ENCODE peak calls at places on chromosome 14, in seven cellular contexts. D is CD8-positive, alpha-beta T cell; N is psoas muscle; S is IMR-90; O is breast epithelium; Q is colonic mucosa; H is neural progenitor cell. K is an unnamed sample. For H3K4me1, the result is how much of the 10 kb centered on the place peaks cover.

GRCh38 chr14:61573748-61574513 is 121.4 kb upstream of the HIF1A start:
- DNase-seq in D (peak), N (no peak), S (peak), O (no peak), Q (no peak), H (no peak), K (no peak)

GRCh38 chr14:77377502-77377844 is 294 bp downstream of the SAMD15 start:
- DNase-seq in D (no peak), N (no peak), S (no peak), O (no peak), Q (no peak), H (no peak), K (no peak)

GRCh38 chr14:101454229-101454628 is 107.1 kb upstream of the DIO3 start:
- DNase-seq in D (no peak), N (no peak), S (no peak), O (no peak), Q (no peak), H (no peak), K (no peak)

GRCh38 chr14:100292776-100293461 is 13.3 kb downstream of the SLC25A29 start:
- DNase-seq in D (no peak), N (peak), S (no peak), O (no peak), Q (no peak), H (no peak), K (no peak)

GRCh38 chr14:44846232-44846824 is 115.4 kb downstream of the KLHL28 start:
- DNase-seq in D (no peak), N (no peak), S (peak), O (no peak), Q (no peak), H (peak), K (no peak)

GRCh38 chr14:56378474-56378873 is 201.1 kb upstream of the TMEM260 start:
- DNase-seq in D (no peak), N (no peak), S (peak), O (no peak), Q (no peak), H (no peak), K (no peak)

GRCh38 chr14:100891051-100891450 is 12.5 kb downstream of the RTL1 start:
- DNase-seq in D (no peak), N (peak), S (no peak), O (no peak), Q (no peak), H (no peak), K (no peak)

GRCh38 chr14:87264796-87265195 is 728.2 kb downstream of the GALC start:
- DNase-seq in D (no peak), N (no peak), S (no peak), O (no peak), Q (no peak), H (no peak), K (no peak)

GRCh38 chr14:20934148-20934762 is 21.0 kb upstream of the RNASE2 start:
- DNase-seq in D (peak), N (peak), S (no peak), O (no peak), Q (no peak), H (peak), K (peak)

GRCh38 chr14:52272375-52272774 is 4.9 kb downstream of the PTGDR start:
- DNase-seq in D (peak), N (no peak), S (peak), O (no peak), Q (peak), H (peak), K (no peak)

GRCh38 chr14:58533417-58533816 is 104.3 kb upstream of the DACT1 start:
- DNase-seq in D (no peak), N (no peak), S (no peak), O (no peak), Q (no peak), H (peak), K (no peak)

GRCh38 chr14:57725399-57726077 is 140.4 kb downstream of the SLC35F4 start:
- DNase-seq in D (no peak), N (no peak), S (no peak), O (no peak), Q (no peak), H (no peak), K (no peak)

GRCh38 chr14:105748204-105748578 is 221.8 kb downstream of the TMEM121 start:
- DNase-seq in D (no peak), N (peak), S (no peak), O (peak), Q (no peak), H (no peak), K (no peak)

GRCh38 chr14:50531595-50532501 is 521 bp downstream of the MAP4K5 start:
- DNase-seq in D (peak), N (peak), S (peak), O (peak), Q (peak), H (peak), K (peak)

GRCh38 chr14:66606826-66607225 is 98.9 kb downstream of the GPHN start:
- DNase-seq in D (no peak), N (no peak), S (no peak), O (no peak), Q (no peak), H (no peak), K (no peak)

GRCh38 chr14:36512585-36513003 is 7.4 kb downstream of the NKX2-1 start:
- DNase-seq in D (no peak), N (no peak), S (no peak), O (no peak), Q (no peak), H (no peak), K (no peak)
- H3K4me3 ChIP-seq in D (no peak), N (no peak), S (no peak), O (no peak), Q (no peak), H (no peak), K (no peak)

GRCh38 chr14:22512106-22512814 is 76.8 kb downstream of the DAD1 start:
- DNase-seq in D (no peak), N (no peak), S (no peak), O (no peak), Q (no peak), H (no peak), K (no peak)
- H3K27ac ChIP-seq in D (peak), N (peak), S (no peak), O (peak), Q (peak), H (no peak), K (no peak)

GRCh38 chr14:85315290-85315689 is 214.7 kb upstream of the FLRT2 start:
- DNase-seq in D (no peak), N (no peak), S (no peak), O (no peak), Q (no peak), H (peak), K (no peak)
- H3K4me1 ChIP-seq in D (under half), N (under half), S (under half), O (under half), Q (under half), H (half or more), K (under half)

GRCh38 chr14:75174066-75174465 is 2.3 kb downstream of the TMED10 start:
- DNase-seq in D (no peak), N (no peak), S (no peak), O (no peak), Q (no peak), H (no peak), K (no peak)
- H3K4me3 ChIP-seq in D (no peak), N (peak), S (no peak), O (no peak), Q (no peak), H (no peak), K (no peak)

DNA sequence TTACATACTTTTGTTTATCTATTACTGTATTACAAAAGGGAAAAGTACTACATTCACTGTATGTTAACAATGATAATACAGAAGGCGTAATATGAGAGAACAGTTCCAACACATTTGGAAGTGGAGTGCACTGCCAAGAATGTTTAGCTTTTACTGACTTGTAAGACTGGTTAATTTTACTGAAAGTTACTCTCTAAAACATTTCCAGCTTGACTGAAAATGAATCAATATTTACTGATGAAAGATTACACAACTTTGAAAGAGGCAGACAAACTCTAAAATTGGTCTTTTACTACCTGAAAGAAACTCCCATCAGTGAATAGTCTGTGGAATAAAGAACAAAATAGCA is 728.5 kb downstream of the FSCB start:
- DNase-seq in D (no peak), N (no peak), S (no peak), O (no peak), Q (no peak), H (no peak), K (no peak)
- H3K27ac ChIP-seq in D (no peak), N (no peak), S (no peak), O (no peak), Q (no peak), H (no peak), K (no peak)

GRCh38 chr14:89339579-89339978 is 77.5 kb downstream of the FOXN3 start:
- DNase-seq in D (no peak), N (no peak), S (no peak), O (no peak), Q (no peak), H (no peak), K (no peak)

GRCh38 chr14:89336338-89336737 is 80.7 kb downstream of the FOXN3 start:
- DNase-seq in D (no peak), N (no peak), S (no peak), O (no peak), Q (no peak), H (peak), K (no peak)

GRCh38 chr14:89337161-89337560 is 79.9 kb downstream of the FOXN3 start:
- DNase-seq in D (no peak), N (no peak), S (no peak), O (no peak), Q (no peak), H (peak), K (no peak)

GRCh38 chr14:89339158-89339557 is 77.9 kb downstream of the FOXN3 start:
- DNase-seq in D (no peak), N (no peak), S (no peak), O (no peak), Q (no peak), H (no peak), K (no peak)

DNA sequence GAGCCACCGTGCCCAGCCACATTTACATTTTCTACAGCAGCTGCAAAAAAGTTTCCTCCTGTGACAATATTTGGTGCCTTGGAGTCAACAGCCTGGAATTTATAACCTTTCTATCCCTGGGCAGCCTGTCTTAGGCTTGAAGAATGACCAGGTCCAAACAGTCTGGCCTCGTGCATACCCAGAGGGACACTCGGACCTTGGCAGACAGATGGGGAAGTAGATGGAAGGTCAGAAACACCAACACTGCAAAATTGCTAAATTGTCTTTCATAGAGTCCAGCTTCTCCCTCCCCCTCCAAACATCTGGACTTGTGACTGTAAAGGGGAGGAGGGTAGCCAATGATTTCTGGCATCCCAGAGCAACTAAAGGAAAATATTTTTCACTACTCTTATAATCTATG is 79.1 kb downstream of the FOXN3 start:
- DNase-seq in D (no peak), N (peak), S (peak), O (no peak), Q (no peak), H (no peak), K (no peak)
- H3K4me1 ChIP-seq in D (under half), N (under half), S (under half), O (under half), Q (under half), H (half or more), K (under half)

DNA sequence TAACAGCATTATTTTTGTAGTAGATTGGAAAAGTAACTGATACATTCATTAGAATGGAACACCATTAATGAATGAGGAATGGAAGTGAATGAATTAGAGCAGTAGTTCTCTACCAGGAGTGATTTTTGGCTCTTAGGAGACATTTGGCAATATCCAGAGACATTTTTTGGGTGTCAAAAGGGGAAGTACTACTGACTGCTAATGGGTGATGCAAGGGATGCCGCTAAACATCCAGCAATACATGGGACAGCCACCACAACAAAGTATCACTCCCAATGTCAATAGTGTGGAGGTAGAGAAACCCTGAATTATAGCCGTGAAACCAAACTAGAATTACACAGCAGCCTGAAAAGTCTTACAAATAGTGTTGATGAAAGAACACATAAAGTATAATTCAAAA is 1.5 kb downstream of the CHURC1 start:
- DNase-seq in D (no peak), N (no peak), S (no peak), O (no peak), Q (no peak), H (no peak), K (no peak)
- H3K4me3 ChIP-seq in D (peak), N (peak), S (no peak), O (no peak), Q (no peak), H (no peak), K (no peak)

K was measured in pancreas.